ENCODE peak calls at places on chromosomes 3 and 15, in six cellular contexts. S is colonic mucosa, X is H9, P is heart left ventricle, O is NT2/D1, V is mammary epithelial cell. K is an unnamed sample. For H3K4me1, the result is how much of the 10 kb centered on the place peaks cover.

GRCh38 chr3:70771426-70772147 is 459.1 kb upstream of the MDFIC2 start:
- DNase-seq in O (no peak), P (no peak), S (no peak), X (no peak), V (peak), K (no peak)

GRCh38 chr3:127820221-127820870 is 2.0 kb downstream of the MGLL start:
- DNase-seq in X (no peak), V (no peak), S (no peak), O (no peak), P (no peak), K (peak)

GRCh38 chr3:10330319-10330718 is 9.4 kb upstream of the SEC13 start:
- DNase-seq in X (peak), V (no peak), O (no peak), S (no peak), P (peak), K (no peak)

GRCh38 chr3:43659250-43659880 is 31.4 kb upstream of the ABHD5 start:
- DNase-seq in V (no peak), P (no peak), S (peak), X (no peak), O (peak), K (no peak)

GRCh38 chr3:192408007-192408655 is 319.2 kb downstream of the FGF12 start:
- DNase-seq in V (no peak), S (no peak), X (peak), P (peak), O (no peak), K (peak)

GRCh38 chr3:185280572-185281365 is 26.9 kb upstream of the EHHADH start:
- DNase-seq in S (no peak), X (no peak), V (peak), O (peak), P (no peak), K (peak)

GRCh38 chr3:116566478-116566960 is 121.2 kb upstream of the LSAMP start:
- DNase-seq in X (no peak), P (no peak), V (no peak), S (no peak), O (no peak), K (no peak)

GRCh38 chr3:190972840-190973270 is 110.4 kb upstream of the GMNC start:
- DNase-seq in S (no peak), X (no peak), V (peak), P (no peak), O (no peak), K (no peak)

GRCh38 chr3:133820889-133821675 is 15.5 kb downstream of the SRPRB start:
- DNase-seq in S (no peak), V (no peak), P (no peak), O (no peak), X (no peak), K (no peak)

GRCh38 chr3:141457624-141458236 is 29.1 kb upstream of the RASA2 start:
- DNase-seq in X (no peak), P (no peak), O (no peak), S (no peak), V (no peak), K (no peak)

GRCh38 chr15:95799286-95800187 is 531.0 kb upstream of the NR2F2 start:
- DNase-seq in O (no peak), S (no peak), V (peak), X (no peak), P (no peak), K (peak)

GRCh38 chr3:59268170-59268569 is 218.3 kb upstream of the CFAP20DC start:
- DNase-seq in O (no peak), X (no peak), S (no peak), P (no peak), V (peak), K (no peak)

GRCh38 chr3:129211772-129212171 is 28.1 kb upstream of the CNBP start:
- DNase-seq in X (peak), P (peak), V (peak), S (peak), O (no peak), K (no peak)

GRCh38 chr3:9600597-9600996 is 47.0 kb upstream of the LHFPL4 start:
- DNase-seq in P (peak), V (no peak), O (no peak), S (peak), X (no peak), K (no peak)

GRCh38 chr3:186789554-186790260 is 6.3 kb downstream of the EIF4A2 start:
- DNase-seq in O (no peak), S (no peak), X (no peak), P (no peak), V (no peak), K (no peak)

GRCh38 chr3:167700046-167700445 is 34.6 kb downstream of the PDCD10 start:
- DNase-seq in P (no peak), X (no peak), V (no peak), S (no peak), O (no peak), K (no peak)

GRCh38 chr3:190076601-190077444 is 43.9 kb downstream of the P3H2 start:
- DNase-seq in O (peak), X (no peak), S (no peak), P (no peak), V (peak), K (peak)

GRCh38 chr3:23743141-23743784 is 62.5 kb upstream of the UBE2E1 start:
- DNase-seq in X (peak), V (no peak), S (no peak), O (no peak), P (no peak), K (peak)

GRCh38 chr3:117761992-117762944 is 1052.7 kb downstream of the TUSC7 start:
- DNase-seq in V (no peak), X (no peak), O (no peak), S (no peak), P (no peak), K (no peak)

GRCh38 chr3:39250116-39250747 is 29.6 kb downstream of the CX3CR1 start:
- DNase-seq in S (no peak), P (no peak), O (no peak), V (no peak), X (no peak), K (no peak)

GRCh38 chr15:96625251-96625650 is 294.8 kb downstream of the NR2F2 start:
- DNase-seq in P (no peak), O (no peak), V (no peak), X (no peak), S (no peak), K (no peak)

GRCh38 chr3:126352476-126353454 is 4.4 kb downstream of the KLF15 start:
- DNase-seq in S (no peak), P (no peak), V (no peak), X (no peak), O (no peak), K (peak)

GRCh38 chr3:171028779-171029232 is 2.3 kb upstream of the SLC2A2 start:
- DNase-seq in X (no peak), O (no peak), V (peak), S (no peak), P (no peak), K (no peak)

GRCh38 chr3:70832811-70833509 is 520.5 kb upstream of the MDFIC2 start:
- DNase-seq in X (no peak), O (no peak), V (peak), S (no peak), P (no peak), K (peak)

GRCh38 chr15:83982748-83983147 is 252.8 kb upstream of the GOLGA6L4 start:
- DNase-seq in S (no peak), O (no peak), P (no peak), X (no peak), V (no peak), K (no peak)

GRCh38 chr3:55804170-55805095 is 317.3 kb upstream of the WNT5A start:
- DNase-seq in V (no peak), O (no peak), S (no peak), X (no peak), P (no peak), K (peak)

GRCh38 chr3:169300436-169300835 is 363.1 kb downstream of the MECOM start:
- DNase-seq in V (no peak), O (no peak), P (no peak), X (no peak), S (no peak), K (no peak)

GRCh38 chr15:31434418-31435255 is 108.0 kb downstream of the KLF13 start:
- DNase-seq in P (peak), X (no peak), V (peak), S (peak), O (no peak), K (no peak)

GRCh38 chr3:45554001-45554691 is 40.4 kb upstream of the LIMD1 start:
- DNase-seq in S (peak), P (peak), V (no peak), O (no peak), X (no peak), K (peak)

GRCh38 chr15:74957301-74958035 is 896 bp upstream of the RPP25 start:
- DNase-seq in V (no peak), O (no peak), X (peak), P (peak), S (peak), K (peak)

GRCh38 chr15:85381850-85382751 is 1.7 kb downstream of the AKAP13 start:
- DNase-seq in X (no peak), S (peak), P (no peak), V (peak), O (no peak), K (no peak)

GRCh38 chr3:110811050-110811449 is 260.6 kb upstream of the NECTIN3 start:
- DNase-seq in X (no peak), S (no peak), P (no peak), O (no peak), V (no peak), K (no peak)

GRCh38 chr3:157127268-157127667 is 32.7 kb downstream of the CCNL1 start:
- DNase-seq in O (no peak), V (peak), S (no peak), X (no peak), P (no peak), K (no peak)
- H3K4me1 ChIP-seq in O (under half), V (half or more), S (under half), X (under half), P (under half), K (half or more)

GRCh38 chr15:40446144-40446543 is 5.4 kb downstream of the BAHD1 start:
- DNase-seq in O (no peak), X (no peak), V (no peak), P (no peak), S (no peak), K (no peak)

GRCh38 chr15:40448354-40448753 is 7.6 kb downstream of the BAHD1 start:
- DNase-seq in P (no peak), V (no peak), X (no peak), O (no peak), S (no peak), K (no peak)

GRCh38 chr15:40451497-40452158 is 10.9 kb downstream of the BAHD1 start:
- DNase-seq in S (no peak), O (no peak), X (no peak), P (no peak), V (no peak), K (no peak)

GRCh38 chr15:40450047-40450446 is 9.3 kb downstream of the BAHD1 start:
- DNase-seq in S (no peak), V (no peak), P (no peak), X (no peak), O (no peak), K (no peak)

GRCh38 chr15:40449275-40449674 is 8.5 kb downstream of the BAHD1 start:
- DNase-seq in P (no peak), S (no peak), X (no peak), O (no peak), V (no peak), K (no peak)
- H3K4me1 ChIP-seq in P (half or more), S (under half), X (under half), O (under half), V (under half), K (under half)

GRCh38 chr15:52789008-52789600 is 1.0 kb downstream of the ONECUT1 start:
- DNase-seq in X (no peak), S (no peak), P (no peak), V (no peak), O (no peak), K (no peak)
- H3K4me1 ChIP-seq in X (under half), S (under half), P (under half), V (under half), O (under half), K (under half)

GRCh38 chr3:47566667-47567066 is 12.0 kb downstream of the CSPG5 start:
- DNase-seq in O (no peak), X (no peak), P (no peak), S (no peak), V (no peak), K (no peak)
- H3K4me1 ChIP-seq in O (under half), X (under half), P (under half), S (under half), V (under half), K (under half)

GRCh38 chr15:70494529-70494860 is 268.9 kb downstream of the UACA start:
- DNase-seq in O (no peak), X (no peak), P (no peak), V (no peak), S (no peak), K (no peak)

GRCh38 chr15:70493787-70494514 is 269.4 kb downstream of the UACA start:
- DNase-seq in V (no peak), X (no peak), P (peak), S (no peak), O (no peak), K (no peak)

GRCh38 chr15:70494861-70495571 is 268.3 kb downstream of the UACA start:
- DNase-seq in S (no peak), V (peak), X (no peak), O (no peak), P (no peak), K (peak)

GRCh38 chr15:70492240-70493177 is 270.8 kb downstream of the UACA start:
- DNase-seq in S (peak), O (no peak), V (peak), P (peak), X (no peak), K (peak)

DNA sequence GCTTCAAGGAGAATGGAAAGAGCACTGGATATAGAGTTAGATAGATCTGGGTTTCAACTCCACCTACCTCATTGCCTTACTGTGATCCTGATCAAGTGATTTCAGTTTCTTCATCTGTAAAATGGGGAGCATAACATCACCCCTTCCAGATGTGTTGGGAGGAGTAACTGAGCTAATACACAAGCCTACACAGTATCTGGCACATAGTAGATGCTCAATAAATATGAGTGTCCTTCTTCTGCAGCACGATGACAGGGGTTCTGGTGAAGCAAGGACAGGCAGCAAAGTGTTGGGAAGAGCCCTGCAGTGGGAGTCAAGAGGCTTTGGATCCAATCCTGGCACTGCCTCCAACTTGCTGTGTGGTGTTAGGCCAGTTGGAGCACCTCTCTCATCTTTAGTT is 270.0 kb downstream of the UACA start:
- DNase-seq in O (no peak), P (no peak), S (no peak), X (no peak), V (no peak), K (no peak)
- H3K4me1 ChIP-seq in O (under half), P (under half), S (under half), X (under half), V (under half), K (under half)

GRCh38 chr15:39898317-39898716 is 21.7 kb downstream of the GPR176 start:
- DNase-seq in V (no peak), S (no peak), O (no peak), P (no peak), X (no peak), K (no peak)
- H3K4me1 ChIP-seq in V (under half), S (under half), O (under half), P (under half), X (under half), K (under half)

K was measured in cardiac muscle cell.